ENCODE peak calls at places on chromosomes 1 and 21, in ten cellular contexts. R is AG08395; W is coronary artery; H is DMS53; M is activated T-helper 1 cell treated with anti-CD3 and anti-CD28 coated beads, Interleukin-2, amount 50 U/mL, for 16 hours; T is kidney glomerular epithelial cell; F is glomerular endothelial cell; I is mucosa of descending colon; N is activated CD4-positive, CD25-positive, alpha-beta regulatory T cell; O is brain microvascular endothelial cell. B is an unnamed sample.

GRCh38 chr1:14787604-14788003 is 189.1 kb downstream of the KAZN start:
- DNase-seq in O (no peak), H (no peak), R (no peak), N (no peak), I (no peak), F (no peak), M (no peak), T (no peak), W (no peak), B (no peak)

GRCh38 chr21:34892196-34892595 is 156.9 kb downstream of the RUNX1 start:
- DNase-seq in F (no peak), M (no peak), H (peak), I (no peak), W (no peak), N (no peak), R (no peak), O (no peak), T (peak), B (no peak)

GRCh38 chr1:184838374-184838995 is 83.8 kb upstream of the EDEM3 start:
- DNase-seq in N (no peak), W (peak), I (peak), H (no peak), M (no peak), R (peak), F (no peak), T (peak), O (peak), B (no peak)

GRCh38 chr21:42319368-42319767 is 4.2 kb upstream of the TFF3 start:
- DNase-seq in R (no peak), H (no peak), N (no peak), I (peak), M (no peak), F (no peak), O (no peak), W (peak), T (no peak), B (no peak)

GRCh38 chr1:25795955-25796806 is 3.8 kb upstream of the SELENON start:
- DNase-seq in R (no peak), W (no peak), H (peak), T (no peak), N (no peak), O (no peak), I (no peak), M (no peak), F (no peak), B (peak)

GRCh38 chr1:23273450-23274133 is 56.3 kb upstream of the HTR1D start:
- DNase-seq in R (peak), H (peak), O (peak), T (peak), I (no peak), F (peak), N (no peak), W (no peak), M (no peak), B (no peak)

GRCh38 chr1:64140596-64140995 is 62.8 kb upstream of the UBE2U start:
- DNase-seq in F (no peak), I (no peak), H (no peak), O (no peak), R (no peak), M (no peak), N (no peak), T (no peak), W (no peak), B (no peak)

GRCh38 chr1:41806472-41807155 is 112.1 kb downstream of the HIVEP3 start:
- DNase-seq in H (no peak), R (no peak), I (no peak), O (no peak), M (no peak), W (no peak), T (no peak), N (peak), F (no peak), B (no peak)

GRCh38 chr1:60621524-60621923 is 460.8 kb upstream of the NFIA start:
- DNase-seq in M (no peak), T (peak), N (no peak), O (peak), W (no peak), F (no peak), I (peak), R (no peak), H (no peak), B (peak)

GRCh38 chr1:51284487-51284954 is 45.8 kb downstream of the TTC39A start:
- DNase-seq in T (peak), W (no peak), F (peak), R (no peak), I (peak), H (peak), N (no peak), M (no peak), O (peak), B (peak)

GRCh38 chr1:158196461-158196860 is 15.8 kb downstream of the CD1D start:
- DNase-seq in R (no peak), H (no peak), O (no peak), N (no peak), W (no peak), I (no peak), M (no peak), F (no peak), T (no peak), B (no peak)

GRCh38 chr1:182601416-182601786 is 2.8 kb downstream of the RGS16 start:
- DNase-seq in T (peak), H (peak), M (peak), O (peak), I (peak), R (peak), N (peak), W (no peak), F (peak), B (peak)

GRCh38 chr1:46202975-46203737 is at the start of gene LURAP1:
- DNase-seq in N (peak), H (peak), R (peak), F (no peak), W (no peak), M (peak), I (peak), T (peak), O (peak), B (peak)

GRCh38 chr1:98940680-98941079 is 64.0 kb downstream of the PLPPR5 start:
- DNase-seq in R (peak), F (no peak), M (no peak), T (peak), W (no peak), O (peak), H (peak), I (no peak), N (no peak), B (no peak)

GRCh38 chr1:100746542-100746932 is 27.0 kb downstream of the VCAM1 start:
- DNase-seq in M (no peak), I (no peak), F (no peak), T (no peak), W (no peak), H (no peak), R (no peak), N (no peak), O (no peak), B (no peak)

GRCh38 chr1:5915587-5916571 is 76.3 kb downstream of the NPHP4 start:
- DNase-seq in H (peak), O (peak), R (peak), M (no peak), T (peak), F (peak), I (peak), N (no peak), W (peak), B (no peak)

GRCh38 chr1:76190749-76191424 is 116.3 kb downstream of the ST6GALNAC3 start:
- DNase-seq in R (no peak), W (no peak), N (no peak), M (no peak), O (no peak), T (no peak), H (peak), I (no peak), F (no peak), B (no peak)

GRCh38 chr1:32695098-32695904 is 7.3 kb downstream of the SYNC start:
- DNase-seq in T (no peak), W (peak), H (peak), F (no peak), O (peak), N (no peak), M (no peak), I (peak), R (peak), B (no peak)

GRCh38 chr1:22662318-22662717 is 9.3 kb downstream of the C1QB start:
- DNase-seq in N (no peak), H (peak), W (no peak), R (no peak), T (no peak), M (no peak), O (peak), I (no peak), F (no peak), B (peak)